ENCODE peak calls at places on chromosome 9, in seven cellular contexts. A is hepatocyte, X is transverse colon, I is upper lobe of left lung, F is cardiac muscle cell, S is right lobe of liver, Q is fibroblast of lung. N is an unnamed sample.

GRCh38 chr9:85941966-85942912 is 1.3 kb downstream of the NAA35 start:
- DNase-seq in A (no peak), X (peak; percentile 28), I (no peak), F (peak; percentile 18), S (no peak), Q (peak; percentile 0), N (no peak)

GRCh38 chr9:109238125-109238524 is 71.1 kb upstream of the FRRS1L start:
- DNase-seq in A (no peak), X (no peak), I (no peak), F (no peak), S (no peak), Q (no peak), N (no peak)

GRCh38 chr9:136697821-136698526 is 10.7 kb upstream of the AGPAT2 start:
- DNase-seq in A (peak; percentile 66), X (no peak), I (peak; percentile 33), F (no peak), S (no peak), Q (no peak), N (no peak)

GRCh38 chr9:87622098-87622497 is 103.8 kb upstream of the CTSL start:
- DNase-seq in A (no peak), X (no peak), I (no peak), F (no peak), S (no peak), Q (no peak), N (no peak)

GRCh38 chr9:107861075-107861474 is 371.5 kb upstream of the KLF4 start:
- DNase-seq in A (no peak), X (no peak), I (no peak), F (no peak), S (no peak), Q (no peak), N (no peak)

GRCh38 chr9:115855458-115856133 is 298.0 kb upstream of the PAPPA start:
- DNase-seq in A (no peak), X (no peak), I (no peak), F (peak; percentile 23), S (no peak), Q (peak; percentile 17), N (no peak)

GRCh38 chr9:127075592-127076380 is 46.6 kb downstream of the ANGPTL2 start:
- DNase-seq in A (no peak), X (no peak), I (no peak), F (no peak), S (no peak), Q (peak; percentile 12), N (no peak)

GRCh38 chr9:6498982-6499381 is 86.0 kb downstream of the UHRF2 start:
- DNase-seq in A (no peak), X (no peak), I (no peak), F (peak; percentile 7), S (no peak), Q (peak; percentile 83), N (no peak)

GRCh38 chr9:73615557-73615956 is 463.9 kb downstream of the ANXA1 start:
- DNase-seq in A (no peak), X (no peak), I (no peak), F (no peak), S (no peak), Q (no peak), N (no peak)

GRCh38 chr9:98442114-98442513 is 186.7 kb upstream of the TBC1D2 start:
- DNase-seq in A (no peak), X (no peak), I (no peak), F (no peak), S (no peak), Q (no peak), N (no peak)

GRCh38 chr9:136947955-136948510 is 3.0 kb downstream of the C8G start:
- DNase-seq in A (peak; percentile 58), X (peak; percentile 64), I (peak; percentile 70), F (peak; percentile 44), S (peak; percentile 76), Q (no peak), N (peak; percentile 60)

GRCh38 chr9:129885018-129885669 is 49.9 kb downstream of the USP20 start:
- DNase-seq in A (no peak), X (peak; percentile 72), I (no peak), F (no peak), S (peak; percentile 59), Q (no peak), N (no peak)
- H3K4me3 ChIP-seq in A (no peak overlapping the region), X (no peak overlapping the region), I (peak overlapping the region; percentile 53), F (no peak overlapping the region), S (peak overlapping the region; percentile 26), Q (no peak overlapping the region), N (no peak overlapping the region)

DNA sequence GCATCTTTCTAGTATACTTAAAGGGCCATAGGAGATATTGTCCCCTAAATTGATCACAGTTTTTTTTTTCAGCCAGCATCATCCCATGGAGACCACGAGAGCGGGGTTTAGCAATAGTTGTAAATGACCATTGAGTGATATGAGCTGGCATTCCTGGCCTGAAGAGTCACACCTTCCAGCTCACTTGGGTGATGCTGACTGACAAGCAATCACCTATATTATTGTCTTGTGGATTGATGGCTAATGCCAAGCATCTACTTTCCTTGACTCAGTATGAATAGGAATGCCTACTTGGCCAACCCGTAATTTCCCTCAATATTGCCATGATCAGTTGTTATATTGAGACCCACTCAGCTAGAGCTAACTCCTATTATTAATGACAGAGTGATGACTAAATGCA is 70.5 kb downstream of the ADAMTSL1 start:
- DNase-seq in A (no peak), X (no peak), I (no peak), F (no peak), S (no peak), Q (peak; percentile 54), N (no peak)
- H3K27me3 ChIP-seq in A (no peaks in the 10 kb centered on the region), X (no peaks in the 10 kb centered on the region), I (no peaks in the 10 kb centered on the region), F (no peaks in the 10 kb centered on the region), S (no peaks in the 10 kb centered on the region), Q (no peaks in the 10 kb centered on the region), N (no peaks in the 10 kb centered on the region)

DNA sequence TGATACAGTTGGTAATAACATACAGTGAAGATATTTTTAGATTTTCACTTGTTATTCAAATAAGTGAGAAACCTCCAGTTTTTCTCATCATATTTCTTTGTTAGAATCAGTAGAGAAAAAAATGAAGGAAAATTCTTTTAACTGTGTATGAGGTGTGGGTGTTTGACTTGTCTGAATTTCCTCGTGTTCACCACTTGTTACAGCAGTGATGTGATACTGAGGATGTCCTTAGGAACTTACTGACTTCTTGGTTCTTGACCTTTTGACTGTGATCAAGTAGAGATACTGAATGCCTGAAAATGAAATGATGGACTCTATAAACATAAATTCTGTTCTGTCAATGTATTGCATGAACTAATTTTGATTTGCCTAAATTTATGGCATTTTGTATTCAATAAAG is 10.7 kb downstream of the PBX3 start:
- DNase-seq in A (no peak), X (no peak), I (no peak), F (no peak), S (no peak), Q (no peak), N (no peak)
- H3K27ac ChIP-seq in A (no peak overlapping the region), X (no peak overlapping the region), I (no peak overlapping the region), F (peak overlapping the region; percentile 80), S (no peak overlapping the region), Q (no peak overlapping the region), N (no peak overlapping the region)

GRCh38 chr9:18438300-18438925 is 35.5 kb upstream of the ADAMTSL1 start:
- DNase-seq in A (peak; percentile 67), X (no peak), I (peak; percentile 77), F (peak; percentile 71), S (peak; percentile 54), Q (peak; percentile 56), N (no peak)

GRCh38 chr9:18442629-18443491 is 31.1 kb upstream of the ADAMTSL1 start:
- DNase-seq in A (peak; percentile 86), X (peak; percentile 76), I (no peak), F (peak; percentile 89), S (peak; percentile 73), Q (peak; percentile 74), N (peak; percentile 51)

GRCh38 chr9:18441245-18441644 is 32.7 kb upstream of the ADAMTSL1 start:
- DNase-seq in A (no peak), X (no peak), I (no peak), F (no peak), S (no peak), Q (peak; percentile 52), N (no peak)

GRCh38 chr9:18438951-18439350 is 35.0 kb upstream of the ADAMTSL1 start:
- DNase-seq in A (no peak), X (no peak), I (no peak), F (peak; percentile 58), S (no peak), Q (no peak), N (no peak)

GRCh38 chr9:18437315-18438200 is 36.4 kb upstream of the ADAMTSL1 start:
- DNase-seq in A (peak; percentile 39), X (no peak), I (no peak), F (peak; percentile 59), S (peak; percentile 77), Q (peak; percentile 50), N (no peak)
- H3K4me3 ChIP-seq in A (peak overlapping the region; percentile 36), X (no peak overlapping the region), I (peak overlapping the region; percentile 47), F (no peak overlapping the region), S (peak overlapping the region; percentile 48), Q (no peak overlapping the region), N (no peak overlapping the region)